ENCODE peak calls at places on chromosomes 6 and 20, in nine cellular contexts. C is astrocyte of the spinal cord; V is CD8-positive, alpha-beta memory T cell; M is cerebellum; J is K562; A is activated gamma-delta T cell treated with Interleukin-2 at 50 U/mL for 16 hours; B is MCF 10A; F is mammary epithelial cell; H is stimulated activated CD8-positive, alpha-beta memory T cell treated with anti-CD3 and anti-CD28 coated beads, Interleukin-2, amount 100 ng/mL, for 48 hours. G is an unnamed sample.

GRCh38 chr6:159110013-159110412 is 59.2 kb upstream of the FNDC1 start:
- DNase-seq in C (peak), V (peak), M (no peak), J (peak), A (peak), B (peak), F (peak), H (no peak), G (peak)

GRCh38 chr20:32796383-32797159 is 23.2 kb upstream of the MAPRE1 start:
- DNase-seq in C (no peak), V (no peak), M (no peak), J (no peak), A (no peak), B (no peak), F (no peak), H (no peak), G (no peak)

GRCh38 chr6:132768051-132768517 is 10.4 kb upstream of the VNN2 start:
- DNase-seq in C (no peak), V (peak), M (no peak), J (peak), A (no peak), B (peak), F (peak), H (peak), G (peak)

GRCh38 chr20:12173333-12173732 is 255.6 kb downstream of the BTBD3 start:
- DNase-seq in C (no peak), V (no peak), M (no peak), J (no peak), A (no peak), B (no peak), F (peak), H (no peak), G (no peak)

GRCh38 chr20:44460795-44461141 is 14.9 kb upstream of the TTPAL start:
- DNase-seq in C (peak), V (peak), M (peak), J (peak), A (no peak), B (peak), F (peak), H (no peak), G (peak)

GRCh38 chr6:52304917-52305316 is 20.4 kb upstream of the MCM3 start:
- DNase-seq in C (peak), V (no peak), M (no peak), J (no peak), A (no peak), B (no peak), F (no peak), H (no peak), G (no peak)

GRCh38 chr6:31397901-31398300 is 5.5 kb upstream of the MICA start:
- DNase-seq in C (no peak), V (no peak), M (no peak), J (no peak), A (no peak), B (no peak), F (no peak), H (no peak), G (no peak)

GRCh38 chr6:132300323-132300949 is 100.8 kb downstream of the MOXD1 start:
- DNase-seq in C (peak), V (no peak), M (no peak), J (peak), A (peak), B (peak), F (peak), H (no peak), G (peak)

GRCh38 chr6:19410477-19410876 is 426.7 kb upstream of the ID4 start:
- DNase-seq in C (peak), V (no peak), M (no peak), J (no peak), A (no peak), B (peak), F (peak), H (no peak), G (no peak)

G was measured in RKO.